ENCODE peak calls at places on chromosomes 12 and 14, in eight cellular contexts. One of them, this sample, is unnamed.

GRCh38 chr12:53069621-53070410 is 9.4 kb downstream of the SPRYD3 start:
- DNase-seq in dorsolateral prefrontal cortex: no peak
- DNase-seq in HEK293T: no peak
- DNase-seq in EL: no peak
- DNase-seq in NCI-H1105: no peak
- DNase-seq in hypothalamus: no peak
- DNase-seq in epithelial cell of esophagus: no peak
- DNase-seq in NCI-H1417 treated with DMSO at 0.1 percent for 48 hours: no peak
- DNase-seq in this sample: no peak

GRCh38 chr12:109743076-109743910 is 29.7 kb downstream of the FAM222A start:
- DNase-seq in epithelial cell of esophagus: no peak
- DNase-seq in HEK293T: no peak
- DNase-seq in dorsolateral prefrontal cortex: peak; percentile 28
- DNase-seq in NCI-H1417 treated with DMSO at 0.1 percent for 48 hours: no peak
- DNase-seq in hypothalamus: no peak
- DNase-seq in EL: no peak
- DNase-seq in NCI-H1105: no peak
- DNase-seq in this sample: no peak

GRCh38 chr14:46399049-46399448 is 252.5 kb downstream of the RPL10L start:
- DNase-seq in NCI-H1105: peak; percentile 84
- DNase-seq in HEK293T: no peak
- DNase-seq in dorsolateral prefrontal cortex: no peak
- DNase-seq in epithelial cell of esophagus: no peak
- DNase-seq in NCI-H1417 treated with DMSO at 0.1 percent for 48 hours: no peak
- DNase-seq in EL: no peak
- DNase-seq in hypothalamus: no peak
- DNase-seq in this sample: no peak

GRCh38 chr12:129903956-129904769 is at the start of gene TMEM132D:
- DNase-seq in hypothalamus: peak; percentile 45
- DNase-seq in dorsolateral prefrontal cortex: no peak
- DNase-seq in NCI-H1105: no peak
- DNase-seq in HEK293T: no peak
- DNase-seq in EL: no peak
- DNase-seq in epithelial cell of esophagus: no peak
- DNase-seq in NCI-H1417 treated with DMSO at 0.1 percent for 48 hours: no peak
- DNase-seq in this sample: no peak

GRCh38 chr12:75666126-75666979 is 154.9 kb upstream of the KRR1 start:
- DNase-seq in hypothalamus: no peak
- DNase-seq in HEK293T: no peak
- DNase-seq in EL: peak; percentile 61
- DNase-seq in NCI-H1105: no peak
- DNase-seq in dorsolateral prefrontal cortex: no peak
- DNase-seq in NCI-H1417 treated with DMSO at 0.1 percent for 48 hours: no peak
- DNase-seq in epithelial cell of esophagus: no peak
- DNase-seq in this sample: peak; percentile 72

GRCh38 chr12:49916129-49916919 is 12.6 kb upstream of the FAIM2 start:
- DNase-seq in dorsolateral prefrontal cortex: no peak
- DNase-seq in hypothalamus: no peak
- DNase-seq in epithelial cell of esophagus: no peak
- DNase-seq in EL: no peak
- DNase-seq in NCI-H1105: no peak
- DNase-seq in HEK293T: no peak
- DNase-seq in NCI-H1417 treated with DMSO at 0.1 percent for 48 hours: no peak
- DNase-seq in this sample: no peak

GRCh38 chr14:91383439-91383838 is 34.2 kb downstream of the CCDC88C start:
- DNase-seq in dorsolateral prefrontal cortex: no peak
- DNase-seq in EL: no peak
- DNase-seq in NCI-H1417 treated with DMSO at 0.1 percent for 48 hours: no peak
- DNase-seq in epithelial cell of esophagus: peak; percentile 59
- DNase-seq in NCI-H1105: no peak
- DNase-seq in HEK293T: no peak
- DNase-seq in hypothalamus: no peak
- DNase-seq in this sample: no peak

GRCh38 chr14:104694475-104694950 is 5.1 kb downstream of the INF2 start:
- DNase-seq in NCI-H1105: peak; percentile 58
- DNase-seq in epithelial cell of esophagus: no peak
- DNase-seq in HEK293T: no peak
- DNase-seq in dorsolateral prefrontal cortex: peak; percentile 91
- DNase-seq in hypothalamus: peak; percentile 72
- DNase-seq in NCI-H1417 treated with DMSO at 0.1 percent for 48 hours: peak; percentile 83
- DNase-seq in EL: no peak
- DNase-seq in this sample: no peak

GRCh38 chr12:70606001-70606400 is 31.2 kb downstream of the PTPRB start:
- DNase-seq in NCI-H1417 treated with DMSO at 0.1 percent for 48 hours: no peak
- DNase-seq in HEK293T: no peak
- DNase-seq in hypothalamus: no peak
- DNase-seq in NCI-H1105: no peak
- DNase-seq in dorsolateral prefrontal cortex: no peak
- DNase-seq in EL: peak; percentile 56
- DNase-seq in epithelial cell of esophagus: peak; percentile 78
- DNase-seq in this sample: peak; percentile 89

GRCh38 chr14:73173092-73173735 is 36.9 kb downstream of the PSEN1 start:
- DNase-seq in NCI-H1417 treated with DMSO at 0.1 percent for 48 hours: no peak
- DNase-seq in NCI-H1105: peak; percentile 68
- DNase-seq in HEK293T: peak; percentile 19
- DNase-seq in hypothalamus: no peak
- DNase-seq in EL: peak; percentile 54
- DNase-seq in dorsolateral prefrontal cortex: no peak
- DNase-seq in epithelial cell of esophagus: peak; percentile 55
- DNase-seq in this sample: peak; percentile 72

GRCh38 chr14:95307402-95308041 is 12.2 kb downstream of the CLMN start:
- DNase-seq in hypothalamus: no peak
- DNase-seq in HEK293T: no peak
- DNase-seq in epithelial cell of esophagus: no peak
- DNase-seq in EL: no peak
- DNase-seq in NCI-H1105: no peak
- DNase-seq in NCI-H1417 treated with DMSO at 0.1 percent for 48 hours: no peak
- DNase-seq in dorsolateral prefrontal cortex: no peak
- DNase-seq in this sample: no peak

GRCh38 chr14:68886109-68886434 is 93.0 kb downstream of the ACTN1 start:
- DNase-seq in HEK293T: no peak
- DNase-seq in NCI-H1105: no peak
- DNase-seq in hypothalamus: no peak
- DNase-seq in dorsolateral prefrontal cortex: no peak
- DNase-seq in EL: no peak
- DNase-seq in NCI-H1417 treated with DMSO at 0.1 percent for 48 hours: no peak
- DNase-seq in epithelial cell of esophagus: no peak
- DNase-seq in this sample: no peak

GRCh38 chr12:114667669-114668150 is 16.3 kb downstream of the TBX3 start:
- DNase-seq in EL: no peak
- DNase-seq in hypothalamus: no peak
- DNase-seq in NCI-H1417 treated with DMSO at 0.1 percent for 48 hours: no peak
- DNase-seq in NCI-H1105: no peak
- DNase-seq in epithelial cell of esophagus: no peak
- DNase-seq in dorsolateral prefrontal cortex: no peak
- DNase-seq in HEK293T: no peak
- DNase-seq in this sample: no peak

GRCh38 chr14:24081739-24082204 is 10.4 kb downstream of the CPNE6 start:
- DNase-seq in epithelial cell of esophagus: no peak
- DNase-seq in hypothalamus: no peak
- DNase-seq in dorsolateral prefrontal cortex: no peak
- DNase-seq in NCI-H1417 treated with DMSO at 0.1 percent for 48 hours: no peak
- DNase-seq in NCI-H1105: no peak
- DNase-seq in HEK293T: no peak
- DNase-seq in EL: no peak
- DNase-seq in this sample: no peak

GRCh38 chr14:97970222-97970621 is 1173.0 kb downstream of the VRK1 start:
- DNase-seq in EL: no peak
- DNase-seq in hypothalamus: no peak
- DNase-seq in NCI-H1417 treated with DMSO at 0.1 percent for 48 hours: no peak
- DNase-seq in HEK293T: no peak
- DNase-seq in epithelial cell of esophagus: no peak
- DNase-seq in dorsolateral prefrontal cortex: no peak
- DNase-seq in NCI-H1105: no peak
- DNase-seq in this sample: no peak

GRCh38 chr12:95851609-95852008 is 7.1 kb upstream of the SNRPF start:
- DNase-seq in NCI-H1105: no peak
- DNase-seq in HEK293T: no peak
- DNase-seq in dorsolateral prefrontal cortex: no peak
- DNase-seq in hypothalamus: no peak
- DNase-seq in NCI-H1417 treated with DMSO at 0.1 percent for 48 hours: no peak
- DNase-seq in EL: no peak
- DNase-seq in epithelial cell of esophagus: no peak
- DNase-seq in this sample: no peak

GRCh38 chr14:24542346-24542936 is 33.6 kb downstream of the CTSG start:
- DNase-seq in epithelial cell of esophagus: peak; percentile 94
- DNase-seq in hypothalamus: no peak
- DNase-seq in dorsolateral prefrontal cortex: no peak
- DNase-seq in HEK293T: no peak
- DNase-seq in NCI-H1417 treated with DMSO at 0.1 percent for 48 hours: no peak
- DNase-seq in EL: peak; percentile 7
- DNase-seq in NCI-H1105: no peak
- DNase-seq in this sample: no peak

GRCh38 chr12:56154246-56154771 is 1.9 kb downstream of the MYL6B start:
- DNase-seq in HEK293T: no peak
- DNase-seq in hypothalamus: no peak
- DNase-seq in dorsolateral prefrontal cortex: no peak
- DNase-seq in EL: no peak
- DNase-seq in NCI-H1417 treated with DMSO at 0.1 percent for 48 hours: no peak
- DNase-seq in NCI-H1105: no peak
- DNase-seq in epithelial cell of esophagus: no peak
- DNase-seq in this sample: no peak

GRCh38 chr12:13196302-13196921 is at the start of gene EMP1:
- DNase-seq in EL: peak; percentile 100
- DNase-seq in epithelial cell of esophagus: peak; percentile 100
- DNase-seq in NCI-H1417 treated with DMSO at 0.1 percent for 48 hours: no peak
- DNase-seq in NCI-H1105: peak; percentile 46
- DNase-seq in HEK293T: no peak
- DNase-seq in hypothalamus: peak; percentile 65
- DNase-seq in dorsolateral prefrontal cortex: peak; percentile 72
- DNase-seq in this sample: peak; percentile 100

GRCh38 chr12:47887529-47887928 is 17.3 kb downstream of the VDR start:
- DNase-seq in hypothalamus: no peak
- DNase-seq in epithelial cell of esophagus: no peak
- DNase-seq in dorsolateral prefrontal cortex: no peak
- DNase-seq in NCI-H1417 treated with DMSO at 0.1 percent for 48 hours: no peak
- DNase-seq in HEK293T: no peak
- DNase-seq in NCI-H1105: no peak
- DNase-seq in EL: no peak
- DNase-seq in this sample: no peak

GRCh38 chr14:99502989-99503421 is 21.8 kb downstream of the CCNK start:
- DNase-seq in EL: no peak
- DNase-seq in epithelial cell of esophagus: no peak
- DNase-seq in NCI-H1105: no peak
- DNase-seq in hypothalamus: no peak
- DNase-seq in dorsolateral prefrontal cortex: no peak
- DNase-seq in NCI-H1417 treated with DMSO at 0.1 percent for 48 hours: no peak
- DNase-seq in HEK293T: no peak
- DNase-seq in this sample: no peak

GRCh38 chr12:41680155-41680554 is 464.5 kb downstream of the GXYLT1 start:
- DNase-seq in hypothalamus: no peak
- DNase-seq in NCI-H1105: no peak
- DNase-seq in NCI-H1417 treated with DMSO at 0.1 percent for 48 hours: no peak
- DNase-seq in EL: no peak
- DNase-seq in dorsolateral prefrontal cortex: no peak
- DNase-seq in HEK293T: no peak
- DNase-seq in epithelial cell of esophagus: no peak
- DNase-seq in this sample: no peak

GRCh38 chr14:99141236-99141635 is 130.8 kb downstream of the BCL11B start:
- DNase-seq in hypothalamus: no peak
- DNase-seq in HEK293T: no peak
- DNase-seq in dorsolateral prefrontal cortex: no peak
- DNase-seq in EL: no peak
- DNase-seq in epithelial cell of esophagus: no peak
- DNase-seq in NCI-H1105: no peak
- DNase-seq in NCI-H1417 treated with DMSO at 0.1 percent for 48 hours: no peak
- DNase-seq in this sample: no peak

GRCh38 chr12:20646239-20646827 is 48.8 kb upstream of the SLCO1C1 start:
- DNase-seq in dorsolateral prefrontal cortex: no peak
- DNase-seq in epithelial cell of esophagus: peak; percentile 44
- DNase-seq in NCI-H1417 treated with DMSO at 0.1 percent for 48 hours: peak; percentile 24
- DNase-seq in NCI-H1105: peak; percentile 54
- DNase-seq in HEK293T: peak; percentile 38
- DNase-seq in EL: peak; percentile 44
- DNase-seq in hypothalamus: no peak
- DNase-seq in this sample: peak; percentile 50

GRCh38 chr12:105167346-105167745 is 59.8 kb downstream of the WASHC4 start:
- DNase-seq in EL: no peak
- DNase-seq in epithelial cell of esophagus: no peak
- DNase-seq in HEK293T: no peak
- DNase-seq in NCI-H1417 treated with DMSO at 0.1 percent for 48 hours: no peak
- DNase-seq in dorsolateral prefrontal cortex: no peak
- DNase-seq in NCI-H1105: no peak
- DNase-seq in hypothalamus: no peak
- DNase-seq in this sample: no peak

GRCh38 chr12:16048511-16048910 is 137.4 kb downstream of the DERA start:
- DNase-seq in NCI-H1417 treated with DMSO at 0.1 percent for 48 hours: no peak
- DNase-seq in epithelial cell of esophagus: no peak
- DNase-seq in hypothalamus: no peak
- DNase-seq in dorsolateral prefrontal cortex: no peak
- DNase-seq in NCI-H1105: no peak
- DNase-seq in EL: no peak
- DNase-seq in HEK293T: no peak
- DNase-seq in this sample: no peak

GRCh38 chr12:96483116-96483515 is 6.3 kb upstream of the CFAP54 start:
- DNase-seq in HEK293T: no peak
- DNase-seq in EL: no peak
- DNase-seq in NCI-H1417 treated with DMSO at 0.1 percent for 48 hours: no peak
- DNase-seq in dorsolateral prefrontal cortex: no peak
- DNase-seq in epithelial cell of esophagus: peak; percentile 24
- DNase-seq in hypothalamus: no peak
- DNase-seq in NCI-H1105: no peak
- DNase-seq in this sample: no peak

GRCh38 chr12:31369712-31370521 is 44.0 kb upstream of the SINHCAF start:
- DNase-seq in HEK293T: peak; percentile 49
- DNase-seq in dorsolateral prefrontal cortex: no peak
- DNase-seq in EL: peak; percentile 67
- DNase-seq in epithelial cell of esophagus: peak; percentile 73
- DNase-seq in NCI-H1417 treated with DMSO at 0.1 percent for 48 hours: no peak
- DNase-seq in NCI-H1105: no peak
- DNase-seq in hypothalamus: no peak
- DNase-seq in this sample: peak; percentile 67

This sample was measured in ELR.